ENCODE peak calls at places on chromosomes 6 and 20, in six cellular contexts. I is CD8-positive, alpha-beta T cell; Z is CD4-positive, CD25-positive, alpha-beta regulatory T cell; Q is fibroblast of lung; R is PC-3; O is RWPE2. U is an unnamed sample. For H3K36me3, the result is how much of the 10 kb centered on the place peaks cover.

GRCh38 chr20:50588034-50588736 is 78.0 kb downstream of the PTPN1 start:
- DNase-seq in Z (peak), Q (peak), O (peak), R (peak), I (peak), U (peak)

GRCh38 chr6:168058691-168059551 is 20.1 kb downstream of the FRMD1 start:
- DNase-seq in O (no peak), Q (no peak), I (no peak), Z (no peak), R (no peak), U (no peak)

GRCh38 chr6:5556011-5556410 is 294.7 kb downstream of the FARS2 start:
- DNase-seq in Z (no peak), O (no peak), I (no peak), R (no peak), Q (no peak), U (no peak)

GRCh38 chr20:32896521-32897280 is 38.0 kb downstream of the EFCAB8 start:
- DNase-seq in I (no peak), Q (no peak), R (no peak), O (peak), Z (no peak), U (no peak)

GRCh38 chr6:164069352-164070022 is 655.0 kb downstream of the QKI start:
- DNase-seq in O (no peak), Z (no peak), Q (peak), I (no peak), R (no peak), U (no peak)

GRCh38 chr20:31817461-31817860 is 1.7 kb upstream of the MYLK2 start:
- DNase-seq in Q (no peak), O (peak), Z (no peak), R (no peak), I (no peak), U (no peak)

GRCh38 chr6:117206951-117207687 is 58.2 kb upstream of the VGLL2 start:
- DNase-seq in O (no peak), R (peak), I (no peak), Q (no peak), Z (no peak), U (peak)

GRCh38 chr6:116840091-116840490 is 11.2 kb upstream of the GPRC6A start:
- DNase-seq in Z (no peak), O (no peak), Q (peak), R (peak), I (no peak), U (peak)

GRCh38 chr6:155524249-155524651 is 68.6 kb upstream of the NOX3 start:
- DNase-seq in I (no peak), O (no peak), R (peak), Z (no peak), Q (peak), U (no peak)

GRCh38 chr20:58636396-58636982 is 14.6 kb upstream of the STX16 start:
- DNase-seq in Z (no peak), Q (no peak), R (no peak), O (peak), I (no peak), U (no peak)

GRCh38 chr20:35238170-35238569 is 11.7 kb downstream of the MMP24 start:
- DNase-seq in Q (no peak), Z (no peak), I (no peak), O (no peak), R (no peak), U (no peak)

GRCh38 chr20:17449039-17449438 is 82.1 kb downstream of the BFSP1 start:
- DNase-seq in Q (no peak), Z (no peak), O (no peak), R (peak), I (no peak), U (no peak)

GRCh38 chr6:36130672-36131516 is 581 bp downstream of the MAPK13 start:
- DNase-seq in R (peak), O (no peak), Z (peak), Q (no peak), I (peak), U (no peak)

GRCh38 chr6:153312633-153313032 is 181.6 kb upstream of the RGS17 start:
- DNase-seq in Z (no peak), Q (peak), R (peak), I (peak), O (peak), U (peak)

GRCh38 chr6:38638941-38639497 is 710 bp downstream of the BTBD9 start:
- DNase-seq in Q (peak), Z (peak), I (peak), O (peak), R (peak), U (peak)

GRCh38 chr6:155080876-155081845 is 86.0 kb downstream of the TIAM2 start:
- DNase-seq in R (no peak), Q (peak), I (no peak), Z (no peak), O (no peak), U (peak)

GRCh38 chr6:157792671-157793070 is 30.4 kb upstream of the SNX9 start:
- DNase-seq in R (no peak), Z (no peak), Q (no peak), I (no peak), O (no peak), U (no peak)

GRCh38 chr20:39789411-39789810 is 827.3 kb downstream of the DHX35 start:
- DNase-seq in R (no peak), O (no peak), Z (no peak), Q (no peak), I (no peak), U (no peak)

GRCh38 chr6:91754691-91755090 is 1167.8 kb upstream of the MAP3K7 start:
- DNase-seq in Z (no peak), R (no peak), I (no peak), O (no peak), Q (no peak), U (no peak)

GRCh38 chr6:43058511-43058910 is 723 bp downstream of the MRPL2 start:
- DNase-seq in O (no peak), I (no peak), R (peak), Z (no peak), Q (no peak), U (no peak)

GRCh38 chr6:128519132-128519930 is 1.1 kb downstream of the PTPRK start:
- DNase-seq in O (peak), I (peak), R (peak), Q (peak), Z (no peak), U (peak)

GRCh38 chr6:91462236-91462635 is 875.4 kb upstream of the MAP3K7 start:
- DNase-seq in I (no peak), R (no peak), O (no peak), Z (no peak), Q (peak), U (no peak)

GRCh38 chr6:18469486-18469885 is 82.3 kb downstream of the RNF144B start:
- DNase-seq in I (no peak), Q (no peak), Z (no peak), O (no peak), R (no peak), U (no peak)

GRCh38 chr6:101069191-101069795 is 188.2 kb upstream of the ASCC3 start:
- DNase-seq in I (no peak), O (no peak), R (peak), Z (no peak), Q (peak), U (peak)

GRCh38 chr6:5665667-5666066 is 341.1 kb downstream of the NRN1 start:
- DNase-seq in O (no peak), R (no peak), Z (no peak), I (no peak), Q (no peak), U (no peak)

GRCh38 chr20:36548006-36548315 is 6.6 kb downstream of the MYL9 start:
- DNase-seq in Q (no peak), O (peak), R (no peak), Z (no peak), I (no peak), U (no peak)

GRCh38 chr6:33298773-33299236 is at the start of gene RGL2:
- DNase-seq in R (peak), O (no peak), Z (peak), Q (peak), I (peak), U (peak)

GRCh38 chr6:33425668-33426577 is 6.1 kb downstream of the SYNGAP1 start:
- DNase-seq in Z (peak), I (peak), O (peak), R (peak), Q (peak), U (peak)

GRCh38 chr20:55116598-55116997 is 641.2 kb downstream of the DOK5 start:
- DNase-seq in R (no peak), Z (no peak), Q (no peak), I (no peak), O (no peak), U (no peak)

GRCh38 chr6:145749632-145750031 is 14.3 kb upstream of the EPM2A start:
- DNase-seq in O (no peak), Z (no peak), Q (peak), R (peak), I (no peak), U (peak)

GRCh38 chr20:56587307-56588108 is 41.6 kb upstream of the TFAP2C start:
- DNase-seq in R (peak), O (no peak), Q (no peak), Z (no peak), I (no peak), U (no peak)

GRCh38 chr6:89144358-89145041 is 1.4 kb upstream of the PM20D2 start:
- DNase-seq in Q (no peak), O (no peak), Z (no peak), I (no peak), R (peak), U (no peak)

GRCh38 chr20:11992426-11992825 is 74.7 kb downstream of the BTBD3 start:
- DNase-seq in Z (no peak), Q (no peak), O (no peak), I (no peak), R (no peak), U (no peak)

GRCh38 chr6:134472661-134473060 is 154.7 kb upstream of the SGK1 start:
- DNase-seq in R (no peak), Q (no peak), O (no peak), I (no peak), Z (no peak), U (no peak)

GRCh38 chr6:169940554-169941290 is 189.3 kb downstream of the ERMARD start:
- DNase-seq in O (no peak), R (no peak), Z (no peak), Q (no peak), I (no peak), U (no peak)
- H3K4me3 ChIP-seq in O (no peak), R (no peak), Z (no peak), Q (no peak), I (no peak), U (no peak)

GRCh38 chr6:44409207-44409796 is 21.8 kb downstream of the CDC5L start:
- DNase-seq in R (no peak), I (no peak), Z (no peak), Q (no peak), O (no peak), U (no peak)

GRCh38 chr6:44407951-44408670 is 20.6 kb downstream of the CDC5L start:
- DNase-seq in R (no peak), O (no peak), Q (no peak), Z (no peak), I (no peak), U (no peak)

GRCh38 chr6:44415424-44415823 is 27.9 kb downstream of the CDC5L start:
- DNase-seq in Q (no peak), I (no peak), O (no peak), Z (no peak), R (peak), U (no peak)

GRCh38 chr6:44410363-44410762 is 22.9 kb downstream of the CDC5L start:
- DNase-seq in Z (no peak), I (no peak), O (no peak), R (no peak), Q (no peak), U (no peak)

DNA sequence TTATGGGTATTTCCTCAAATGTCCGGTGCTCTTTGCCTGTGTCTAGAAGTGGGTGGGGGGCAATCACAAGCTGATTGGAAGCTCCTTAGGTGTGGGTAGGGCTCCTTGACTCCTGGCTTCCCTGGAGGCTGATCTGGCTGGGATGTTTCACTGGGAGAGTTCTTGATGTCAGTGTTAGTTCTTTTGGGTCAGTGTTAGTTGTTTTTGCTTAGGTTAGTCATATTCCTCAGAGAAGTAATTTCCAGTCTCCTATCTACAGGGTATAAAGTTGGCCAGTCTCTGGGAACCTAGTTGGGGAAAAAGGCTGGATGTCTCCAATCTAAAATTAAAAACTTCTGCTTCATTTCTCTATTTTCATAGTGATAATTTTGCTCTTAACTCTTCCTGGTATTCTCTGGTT is 23.6 kb downstream of the CDC5L start:
- DNase-seq in O (no peak), Z (no peak), I (no peak), R (no peak), Q (no peak), U (no peak)
- H3K36me3 ChIP-seq in O (half or more), Z (half or more), I (under half), R (half or more), Q (under half), U (half or more)

DNA sequence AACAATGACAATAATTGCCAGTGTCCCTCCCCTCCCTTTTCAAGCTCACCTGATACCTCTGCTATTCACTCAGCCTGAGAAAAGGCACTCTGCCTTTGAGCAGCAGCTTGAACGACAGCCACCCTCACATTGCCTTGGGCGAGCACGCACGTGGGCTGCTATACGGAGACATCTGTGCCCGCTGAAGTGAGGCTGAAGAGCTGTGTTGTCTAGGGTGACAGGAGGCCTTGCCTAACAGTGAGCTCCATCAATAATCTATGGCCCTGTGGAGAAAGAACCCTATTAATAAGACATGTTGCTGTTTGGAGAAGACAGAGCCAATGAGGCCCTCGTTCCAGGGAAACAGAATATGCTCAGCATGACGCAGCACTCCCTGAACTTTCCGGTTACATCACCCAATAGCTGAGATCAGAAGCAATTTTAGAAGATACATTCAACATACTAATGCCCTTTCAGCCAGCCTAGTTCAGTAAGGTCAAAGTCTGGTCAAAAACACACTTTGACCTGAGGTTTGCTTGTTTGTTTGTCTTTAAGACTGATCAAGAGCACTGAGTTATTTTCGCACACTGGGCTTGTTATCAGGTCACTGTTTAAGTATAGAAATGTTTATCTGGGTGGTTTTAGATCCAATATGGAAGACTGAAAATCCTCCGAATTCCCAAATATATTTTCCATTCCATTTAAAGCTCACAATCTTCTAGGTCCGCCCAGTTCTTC is 30.6 kb downstream of the RBM24 start:
- DNase-seq in Z (no peak), Q (peak), O (no peak), R (no peak), I (no peak), U (peak)
- H3K4me3 ChIP-seq in Z (no peak), Q (no peak), O (no peak), R (no peak), I (no peak), U (no peak)

GRCh38 chr6:149727793-149728498 is 10.0 kb upstream of the LATS1 start:
- DNase-seq in O (no peak), Z (no peak), I (no peak), R (no peak), Q (no peak), U (no peak)
- H3K36me3 ChIP-seq in O (half or more), Z (half or more), I (under half), R (under half), Q (under half), U (half or more)

DNA sequence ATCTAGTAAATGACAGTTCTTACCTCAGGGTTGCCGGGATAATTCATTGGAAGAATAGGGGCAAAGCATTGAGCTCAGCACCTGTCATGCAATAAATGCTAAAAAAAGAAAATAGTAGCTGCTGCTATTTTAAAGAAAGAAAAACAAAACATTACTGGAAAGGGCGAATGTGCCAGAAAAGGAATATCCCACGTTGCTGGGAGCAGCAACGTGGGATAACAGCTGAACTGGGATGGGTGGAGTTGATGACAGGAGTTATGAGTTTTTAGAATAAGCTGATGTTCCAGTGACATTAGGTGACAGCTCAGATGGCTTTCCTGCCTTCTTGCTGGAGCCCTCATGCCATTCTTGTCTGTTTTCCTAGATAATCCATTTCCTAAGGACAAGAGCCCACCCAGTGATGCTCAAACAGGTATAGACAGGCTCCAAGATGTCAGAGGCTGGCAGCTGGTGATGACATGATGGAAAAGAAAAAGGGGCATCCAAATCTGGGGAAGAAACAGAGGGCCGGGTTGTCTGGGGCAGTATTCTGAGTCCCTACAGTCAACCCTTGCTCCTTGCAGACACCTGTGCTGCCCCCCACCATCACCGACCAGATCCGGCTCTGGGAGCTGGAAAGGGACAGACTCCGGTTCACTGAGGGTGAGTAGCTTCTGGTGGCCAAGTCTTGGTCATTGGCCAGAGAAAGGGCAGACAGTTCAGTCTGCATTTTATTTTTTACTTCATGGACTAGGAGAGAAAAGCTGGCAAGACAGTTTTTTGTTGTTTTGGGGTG is 1.1 kb upstream of the VARS2 start:
- DNase-seq in Q (no peak), I (no peak), Z (no peak), O (no peak), R (no peak), U (no peak)
- H3K4me3 ChIP-seq in Q (no peak), I (no peak), Z (no peak), O (no peak), R (peak), U (no peak)

DNA sequence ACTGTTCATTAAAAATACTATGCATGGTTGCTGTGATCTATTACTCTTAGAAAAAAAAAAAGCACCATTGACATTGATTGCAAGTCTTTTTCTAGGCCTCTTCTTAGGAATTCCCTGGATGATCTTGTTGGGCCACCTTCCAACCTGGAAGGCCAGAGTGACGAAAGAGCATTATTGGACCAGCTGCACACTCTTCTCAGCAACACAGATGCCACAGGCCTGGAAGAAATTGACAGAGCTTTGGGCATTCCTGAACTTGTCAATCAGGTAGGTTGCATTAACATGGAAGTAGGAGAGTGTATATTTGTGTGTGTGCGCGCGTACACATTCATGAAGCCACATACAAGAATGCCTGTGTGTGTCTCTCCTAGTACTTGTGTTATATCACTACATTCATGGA is 140.4 kb downstream of the NCOA3 start:
- DNase-seq in R (no peak), O (no peak), Z (no peak), I (no peak), Q (no peak), U (no peak)
- H3K36me3 ChIP-seq in R (under half), O (half or more), Z (half or more), I (under half), Q (under half), U (under half)

GRCh38 chr20:43188234-43188653 is 1.5 kb downstream of the PTPRT start:
- DNase-seq in Q (no peak), O (no peak), I (no peak), R (no peak), Z (no peak), U (no peak)

GRCh38 chr20:43186312-43186711 is 3.4 kb downstream of the PTPRT start:
- DNase-seq in I (no peak), Q (no peak), O (no peak), Z (no peak), R (no peak), U (no peak)

GRCh38 chr20:43188861-43189613 is 669 bp downstream of the PTPRT start:
- DNase-seq in R (no peak), Z (no peak), O (no peak), Q (no peak), I (no peak), U (no peak)

GRCh38 chr20:43185901-43186300 is 3.8 kb downstream of the PTPRT start:
- DNase-seq in O (no peak), R (no peak), Q (no peak), Z (no peak), I (no peak), U (no peak)

DNA sequence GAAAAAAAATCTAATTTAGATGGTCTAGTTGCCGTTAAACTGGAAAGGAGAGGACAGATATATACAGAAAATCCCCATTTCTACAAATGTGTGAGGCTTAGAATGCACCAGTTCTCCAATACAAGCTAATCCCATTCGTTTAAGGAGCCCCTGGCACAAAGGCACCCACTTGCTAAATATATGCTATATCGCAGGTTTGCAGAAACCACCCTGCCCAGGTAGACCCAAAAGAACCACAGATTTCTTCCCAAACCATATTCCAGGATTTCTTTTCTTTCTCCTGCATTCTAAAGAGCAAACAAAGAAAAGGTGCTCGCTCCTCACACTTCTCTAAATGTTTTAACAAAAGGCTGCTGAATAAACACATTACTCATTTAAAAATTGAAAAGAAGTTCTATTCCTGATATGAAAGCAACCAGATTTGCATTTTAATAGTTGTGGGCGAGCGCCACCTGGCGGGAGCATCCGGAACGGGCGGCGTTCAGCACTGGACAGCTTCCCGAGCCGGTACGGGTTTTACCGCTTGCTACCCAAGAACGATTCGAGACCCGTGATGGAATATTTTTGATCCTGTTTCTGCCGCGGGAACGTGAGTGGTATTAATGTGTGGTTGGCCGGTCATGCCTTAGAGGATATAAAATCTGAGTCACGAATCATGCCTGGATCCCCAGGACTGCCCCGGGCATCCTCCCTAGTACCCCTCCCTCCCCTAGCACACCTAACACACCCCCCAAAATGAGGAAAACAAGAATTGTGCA is 2.1 kb downstream of the PTPRT start:
- DNase-seq in R (peak), Q (peak), O (no peak), Z (peak), I (peak), U (peak)
- H3K4me3 ChIP-seq in R (no peak), Q (no peak), O (no peak), Z (no peak), I (no peak), U (no peak)

U was measured in MG63.